ENCODE peak calls at places on chromosomes 12 and 14, in ten cellular contexts. V, F, D, J, O, X, H, S, Y and W are unnamed samples.

GRCh38 chr14:54808326-54809161 is 94.1 kb downstream of the GCH1 start:
- DNase-seq in V (no peak), F (no peak), D (no peak), J (no peak), O (no peak), X (no peak), H (no peak), S (no peak), Y (no peak), W (no peak)

GRCh38 chr12:117829108-117829507 is 139.7 kb downstream of the KSR2 start:
- DNase-seq in V (no peak), F (no peak), D (no peak), J (no peak), O (no peak), X (no peak), H (no peak), S (no peak), Y (no peak), W (no peak)

GRCh38 chr12:20492251-20492728 is 124.0 kb downstream of the PDE3A start:
- DNase-seq in V (no peak), F (no peak), D (no peak), J (no peak), O (no peak), X (no peak), H (peak; percentile 60), S (peak; percentile 14), Y (no peak), W (no peak)

GRCh38 chr14:69325646-69326265 is 65.8 kb downstream of the GALNT16 start:
- DNase-seq in V (no peak), F (no peak), D (no peak), J (no peak), O (no peak), X (peak; percentile 25), H (no peak), S (no peak), Y (no peak), W (peak; percentile 9)

GRCh38 chr12:48831257-48831656 is 13.0 kb downstream of the CACNB3 start:
- DNase-seq in V (no peak), F (no peak), D (no peak), J (no peak), O (no peak), X (no peak), H (no peak), S (no peak), Y (no peak), W (no peak)

GRCh38 chr12:52058631-52059324 is 7.5 kb downstream of the NR4A1 start:
- DNase-seq in V (no peak), F (no peak), D (no peak), J (peak; percentile 82), O (no peak), X (no peak), H (no peak), S (no peak), Y (no peak), W (no peak)

GRCh38 chr12:76259071-76259470 is 89.1 kb downstream of the BBS10 start:
- DNase-seq in V (no peak), F (no peak), D (no peak), J (no peak), O (no peak), X (no peak), H (peak; percentile 93), S (no peak), Y (peak; percentile 29), W (no peak)

GRCh38 chr14:90883782-90884181 is 67.6 kb upstream of the TTC7B start:
- DNase-seq in V (no peak), F (no peak), D (no peak), J (no peak), O (no peak), X (no peak), H (no peak), S (no peak), Y (no peak), W (no peak)

GRCh38 chr12:116159175-116159574 is 118.3 kb downstream of the MED13L start:
- DNase-seq in V (no peak), F (no peak), D (no peak), J (no peak), O (no peak), X (no peak), H (no peak), S (no peak), Y (no peak), W (no peak)

GRCh38 chr12:116157845-116158267 is 119.6 kb downstream of the MED13L start:
- DNase-seq in V (no peak), F (no peak), D (no peak), J (no peak), O (no peak), X (no peak), H (peak; percentile 69), S (no peak), Y (no peak), W (no peak)

GRCh38 chr12:116153983-116154382 is 123.5 kb downstream of the MED13L start:
- DNase-seq in V (no peak), F (no peak), D (no peak), J (no peak), O (no peak), X (no peak), H (no peak), S (no peak), Y (no peak), W (no peak)

GRCh38 chr12:116155383-116155782 is 122.1 kb downstream of the MED13L start:
- DNase-seq in V (no peak), F (no peak), D (no peak), J (no peak), O (no peak), X (no peak), H (no peak), S (no peak), Y (no peak), W (no peak)

GRCh38 chr12:116156614-116157013 is 120.9 kb downstream of the MED13L start:
- DNase-seq in V (no peak), F (no peak), D (no peak), J (no peak), O (no peak), X (no peak), H (no peak), S (no peak), Y (no peak), W (no peak)
- H3K4me1 ChIP-seq in V (peaks cover 16% of the 10 kb centered on the region), F (peaks cover 59% of the 10 kb centered on the region), D (peaks cover 49% of the 10 kb centered on the region), J (peaks cover 10% of the 10 kb centered on the region), O (peaks cover 3% of the 10 kb centered on the region), X (peaks cover 62% of the 10 kb centered on the region), H (peaks cover 12% of the 10 kb centered on the region), S (peaks cover 55% of the 10 kb centered on the region), Y (peaks cover 87% of the 10 kb centered on the region), W (no peaks in the 10 kb centered on the region)

GRCh38 chr14:64137657-64138290 is 156.4 kb downstream of the ESR2 start:
- DNase-seq in V (no peak), F (no peak), D (peak; percentile 28), J (peak; percentile 57), O (no peak), X (no peak), H (peak; percentile 32), S (peak; percentile 53), Y (no peak), W (no peak)
- H3K36me3 ChIP-seq in V (peaks cover 30% of the 10 kb centered on the region), F (peaks cover 4% of the 10 kb centered on the region), D (no peaks in the 10 kb centered on the region), J (no peaks in the 10 kb centered on the region), O (no peaks in the 10 kb centered on the region), X (peaks cover 56% of the 10 kb centered on the region), H (no peaks in the 10 kb centered on the region), S (peaks cover 32% of the 10 kb centered on the region), Y (peaks cover 4% of the 10 kb centered on the region), W (peaks cover 76% of the 10 kb centered on the region)

DNA sequence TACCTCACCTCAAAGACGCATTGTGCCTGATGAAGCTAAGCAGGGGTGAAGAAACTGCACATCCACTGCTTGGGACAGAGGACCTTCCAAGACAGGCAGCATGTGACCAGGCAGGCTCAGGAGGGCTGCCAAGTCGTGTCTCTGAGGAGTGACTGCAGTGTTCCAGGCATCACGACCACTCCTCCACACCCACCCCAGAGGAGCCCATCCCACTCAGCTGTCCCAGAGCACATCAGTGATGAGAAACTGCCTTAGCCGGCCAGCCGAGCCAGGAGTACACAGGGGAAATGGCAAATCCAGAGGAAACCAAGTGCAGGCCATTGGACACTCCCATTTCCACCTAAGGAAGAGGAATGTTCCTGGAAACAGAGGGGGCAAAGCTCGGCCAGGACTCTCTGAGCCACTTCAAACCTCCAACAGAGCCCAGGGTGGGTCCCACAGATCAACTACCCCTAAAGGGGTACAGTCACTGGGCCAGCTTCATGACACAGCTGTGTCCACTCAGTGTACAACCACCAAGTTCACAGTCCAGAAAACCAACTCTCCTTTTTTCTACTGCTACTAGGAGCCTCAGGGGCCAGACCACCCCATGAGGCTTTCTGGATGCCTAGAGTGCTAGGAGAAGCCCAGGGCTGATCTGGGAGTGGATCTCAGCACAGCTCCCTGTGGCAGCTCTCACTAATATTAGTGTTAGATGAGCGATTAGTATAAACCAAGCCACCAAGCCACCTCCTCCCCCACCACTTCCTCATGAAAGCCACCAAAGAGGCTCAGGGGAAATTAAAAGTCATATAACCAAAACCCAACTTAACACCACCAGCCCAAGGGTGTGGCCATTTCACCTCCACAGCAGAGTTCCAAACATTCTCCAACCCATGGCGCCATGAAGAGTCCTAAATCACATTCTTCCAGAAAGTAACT is 15.4 kb downstream of the PXN start:
- DNase-seq in V (peak; percentile 25), F (peak; percentile 84), D (no peak), J (no peak), O (no peak), X (no peak), H (no peak), S (no peak), Y (peak; percentile 70), W (peak; percentile 85)
- H3K4me1 ChIP-seq in V (peaks cover 83% of the 10 kb centered on the region), F (peaks cover 85% of the 10 kb centered on the region), D (peaks cover 25% of the 10 kb centered on the region), J (peaks cover 8% of the 10 kb centered on the region), O (peaks cover under 1% of the 10 kb centered on the region), X (peaks cover 81% of the 10 kb centered on the region), H (peaks cover 22% of the 10 kb centered on the region), S (peaks cover 37% of the 10 kb centered on the region), Y (peaks cover 76% of the 10 kb centered on the region), W (peaks cover 10% of the 10 kb centered on the region)

GRCh38 chr12:113292547-113292946 is 42.4 kb downstream of the SLC8B1 start:
- DNase-seq in V (no peak), F (no peak), D (no peak), J (no peak), O (no peak), X (no peak), H (no peak), S (no peak), Y (no peak), W (no peak)

GRCh38 chr12:113289361-113289760 is 45.5 kb downstream of the SLC8B1 start:
- DNase-seq in V (no peak), F (no peak), D (no peak), J (no peak), O (no peak), X (no peak), H (no peak), S (no peak), Y (no peak), W (no peak)

GRCh38 chr12:113291586-113291985 is 43.3 kb downstream of the SLC8B1 start:
- DNase-seq in V (no peak), F (no peak), D (no peak), J (no peak), O (no peak), X (no peak), H (no peak), S (no peak), Y (no peak), W (no peak)

GRCh38 chr12:113293100-113293499 is 41.8 kb downstream of the SLC8B1 start:
- DNase-seq in V (no peak), F (no peak), D (no peak), J (no peak), O (no peak), X (no peak), H (no peak), S (no peak), Y (no peak), W (no peak)

DNA sequence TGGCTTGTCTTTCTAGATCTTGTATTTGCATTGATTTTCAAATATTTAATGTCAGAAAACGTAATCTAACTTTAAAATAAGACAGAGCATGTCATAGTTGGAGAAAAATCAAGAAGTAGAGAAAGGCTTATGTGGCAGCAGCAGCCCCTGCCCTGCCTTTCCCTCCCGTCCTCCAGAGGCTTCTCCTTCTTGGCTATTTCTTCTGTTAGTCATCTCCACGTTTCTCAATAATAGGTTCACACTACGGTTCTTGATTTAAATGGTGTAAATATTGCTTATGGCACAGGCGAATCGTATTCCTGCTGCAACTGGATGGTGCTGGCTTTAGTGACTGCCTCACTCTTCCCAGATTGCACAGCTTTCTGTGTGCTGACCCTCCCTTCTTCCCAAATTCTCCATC is 42.8 kb downstream of the SLC8B1 start:
- DNase-seq in V (no peak), F (no peak), D (no peak), J (no peak), O (no peak), X (no peak), H (no peak), S (no peak), Y (no peak), W (no peak)
- H3K36me3 ChIP-seq in V (peaks cover 14% of the 10 kb centered on the region), F (peaks cover 54% of the 10 kb centered on the region), D (no peaks in the 10 kb centered on the region), J (no peaks in the 10 kb centered on the region), O (peaks cover 7% of the 10 kb centered on the region), X (peaks cover 87% of the 10 kb centered on the region), H (no peaks in the 10 kb centered on the region), S (peaks cover 56% of the 10 kb centered on the region), Y (peaks cover 3% of the 10 kb centered on the region), W (peaks cover 97% of the 10 kb centered on the region)